ENCODE peak calls at places on chromosome 1, in eight cellular contexts. X is brain microvascular endothelial cell, N is endodermal cell, A is H7, Q is gastrocnemius medialis, L is thoracic aorta, O is upper lobe of right lung, G is transverse colon. B is an unnamed sample.

GRCh38 chr1:65792671-65793358 is at the start of gene PDE4B:
- DNase-seq in G (peak; percentile 24), X (peak; percentile 3), O (peak; percentile 70), N (peak; percentile 83), L (no peak), Q (no peak), A (peak; percentile 79), B (peak; percentile 50)

GRCh38 chr1:248243204-248243603 is 12.0 kb downstream of the OR2M4 start:
- DNase-seq in X (peak; percentile 3), G (no peak), A (peak; percentile 24), N (peak; percentile 56), L (no peak), O (peak; percentile 66), Q (no peak), B (no peak)

GRCh38 chr1:53294557-53294956 is 33.3 kb downstream of the LRP8 start:
- DNase-seq in G (no peak), N (no peak), L (no peak), Q (no peak), A (no peak), O (no peak), X (peak; percentile 46), B (no peak)

GRCh38 chr1:114669562-114670082 is at the start of gene DENND2C:
- DNase-seq in N (no peak), O (no peak), X (no peak), Q (peak; percentile 16), L (no peak), G (no peak), A (peak; percentile 83), B (no peak)

GRCh38 chr1:46725736-46726108 is 6.8 kb upstream of the EFCAB14 start:
- DNase-seq in L (no peak), A (no peak), O (no peak), Q (no peak), G (no peak), N (no peak), X (peak; percentile 4), B (no peak)

GRCh38 chr1:13702425-13703127 is 2.6 kb downstream of the PRDM2 start:
- DNase-seq in N (no peak), L (no peak), X (no peak), O (no peak), G (peak; percentile 42), Q (no peak), A (no peak), B (no peak)

GRCh38 chr1:41274827-41275519 is 32.9 kb upstream of the SCMH1 start:
- DNase-seq in X (no peak), Q (no peak), L (no peak), A (no peak), N (no peak), G (no peak), O (no peak), B (no peak)

GRCh38 chr1:51288578-51288977 is 41.8 kb downstream of the TTC39A start:
- DNase-seq in X (no peak), O (no peak), A (no peak), L (no peak), Q (no peak), G (no peak), N (no peak), B (no peak)

GRCh38 chr1:33311706-33312412 is 9.0 kb downstream of the A3GALT2 start:
- DNase-seq in X (no peak), O (peak; percentile 32), L (no peak), A (no peak), Q (no peak), G (no peak), N (no peak), B (no peak)

DNA sequence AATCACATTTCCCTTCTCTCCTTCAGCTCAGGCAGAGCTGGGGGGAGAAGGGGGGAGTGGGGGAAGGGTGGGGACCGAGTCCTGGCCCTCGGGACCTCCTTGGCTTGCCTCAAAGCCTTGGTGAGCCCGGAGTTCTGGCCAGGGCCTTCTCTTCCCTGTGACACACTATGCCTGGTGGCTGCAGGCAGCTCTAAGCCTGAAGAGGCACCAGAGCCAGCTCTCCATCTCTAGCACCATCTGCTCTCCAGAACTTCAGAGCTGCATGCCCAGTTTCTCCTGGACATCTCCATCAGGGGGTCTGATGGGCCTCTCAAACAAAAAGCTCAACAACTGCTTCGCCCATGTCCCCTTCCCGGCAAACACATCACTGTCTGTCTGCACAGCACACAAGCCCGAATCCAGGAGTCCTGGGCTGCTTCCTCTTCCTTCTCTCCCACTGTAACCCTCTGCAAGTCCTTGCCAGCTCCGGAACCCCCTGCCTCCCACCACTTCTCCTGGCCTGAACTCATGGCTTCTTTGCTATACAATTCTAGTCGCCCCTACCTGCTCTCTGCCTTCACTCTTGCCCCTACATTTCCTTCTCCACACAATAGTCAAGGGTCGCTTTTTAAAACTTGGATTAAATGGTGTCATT is 26.5 kb downstream of the KIAA1614 start:
- DNase-seq in X (no peak), L (no peak), G (no peak), N (no peak), O (no peak), Q (no peak), A (no peak), B (no peak)
- H3K36me3 ChIP-seq in X (no peaks in the 10 kb centered on the region), L (peaks cover 18% of the 10 kb centered on the region), G (no peaks in the 10 kb centered on the region), N (no peaks in the 10 kb centered on the region), O (peaks cover 7% of the 10 kb centered on the region), Q (no peaks in the 10 kb centered on the region), A (no peaks in the 10 kb centered on the region), B (no peaks in the 10 kb centered on the region)

GRCh38 chr1:43834280-43835140 is 99.1 kb upstream of the ARTN start:
- DNase-seq in L (no peak), X (peak; percentile 72), G (no peak), Q (no peak), N (no peak), A (no peak), O (peak; percentile 71), B (peak; percentile 24)
- H3K36me3 ChIP-seq in L (no peaks in the 10 kb centered on the region), X (no peaks in the 10 kb centered on the region), G (no peaks in the 10 kb centered on the region), Q (no peaks in the 10 kb centered on the region), N (no peaks in the 10 kb centered on the region), A (no peaks in the 10 kb centered on the region), O (no peaks in the 10 kb centered on the region), B (peaks cover 13% of the 10 kb centered on the region)

GRCh38 chr1:45660336-45660735 is 26.0 kb downstream of the GPBP1L1 start:
- DNase-seq in Q (no peak), L (no peak), N (no peak), A (no peak), O (no peak), X (no peak), G (no peak), B (no peak)

GRCh38 chr1:45656573-45657226 is 29.6 kb downstream of the GPBP1L1 start:
- DNase-seq in A (no peak), X (no peak), O (no peak), G (no peak), Q (no peak), L (no peak), N (no peak), B (no peak)

GRCh38 chr1:45654540-45655280 is 30.9 kb upstream of the CCDC17 start:
- DNase-seq in G (no peak), N (no peak), L (no peak), Q (no peak), O (no peak), X (no peak), A (no peak), B (no peak)

GRCh38 chr1:45659222-45659621 is 27.1 kb downstream of the GPBP1L1 start:
- DNase-seq in L (no peak), O (no peak), X (no peak), A (no peak), N (no peak), G (no peak), Q (no peak), B (no peak)

DNA sequence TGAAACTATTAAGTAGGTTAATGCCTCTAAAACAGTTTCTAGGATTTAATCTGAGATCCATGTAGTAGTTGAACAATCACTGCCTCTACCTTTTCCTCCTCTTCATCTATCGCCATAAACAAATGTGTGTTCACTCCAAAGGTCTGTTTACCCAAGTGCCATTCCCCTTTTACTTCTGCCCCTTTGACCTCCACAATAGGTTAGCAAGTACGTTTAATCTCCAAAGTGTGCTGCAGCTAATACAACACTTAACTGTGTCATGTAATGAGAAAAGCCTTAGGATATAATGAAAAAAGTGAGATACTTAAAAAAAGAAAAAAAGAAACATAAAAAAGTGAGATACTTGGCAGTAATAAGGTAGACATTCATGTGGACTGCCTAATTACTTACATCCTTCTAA is 28.2 kb downstream of the GPBP1L1 start:
- DNase-seq in L (no peak), X (no peak), A (no peak), O (no peak), G (no peak), N (no peak), Q (no peak), B (no peak)
- H3K36me3 ChIP-seq in L (peaks cover 57% of the 10 kb centered on the region), X (peaks cover 51% of the 10 kb centered on the region), A (peaks cover 38% of the 10 kb centered on the region), O (peaks cover 79% of the 10 kb centered on the region), G (peaks cover 3% of the 10 kb centered on the region), N (peaks cover 77% of the 10 kb centered on the region), Q (no peaks in the 10 kb centered on the region), B (peaks cover 7% of the 10 kb centered on the region)

GRCh38 chr1:222734740-222735139 is 2.3 kb upstream of the FAM177B start:
- DNase-seq in O (no peak), X (no peak), Q (no peak), L (no peak), N (no peak), G (no peak), A (no peak), B (no peak)
- H3K36me3 ChIP-seq in O (peaks cover 60% of the 10 kb centered on the region), X (peaks cover 40% of the 10 kb centered on the region), Q (peaks cover 2% of the 10 kb centered on the region), L (peaks cover 19% of the 10 kb centered on the region), N (peaks cover 43% of the 10 kb centered on the region), G (no peaks in the 10 kb centered on the region), A (peaks cover 5% of the 10 kb centered on the region), B (no peaks in the 10 kb centered on the region)

DNA sequence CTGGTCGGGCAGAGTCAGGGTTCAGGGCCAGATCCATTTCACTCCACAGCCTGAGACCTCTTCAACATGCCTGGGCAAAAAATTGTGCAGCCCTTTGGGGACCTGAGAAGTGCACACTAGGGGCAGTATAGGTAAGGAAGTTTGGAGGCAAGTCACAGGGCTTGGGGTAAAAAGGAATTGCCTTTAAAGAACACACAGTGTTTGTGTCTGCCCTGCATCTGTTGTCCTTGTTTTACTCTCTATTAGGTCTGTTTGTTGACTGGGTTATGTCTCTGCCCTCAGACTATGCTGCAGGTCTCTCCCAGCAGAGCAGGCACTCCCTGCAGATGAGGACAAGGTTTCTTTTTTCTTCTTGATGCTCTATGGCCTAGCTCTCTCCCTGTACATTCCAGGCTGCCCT is 22.0 kb downstream of the LDLRAD2 start:
- DNase-seq in G (no peak), O (no peak), A (no peak), Q (no peak), X (no peak), L (no peak), N (no peak), B (no peak)
- H3K36me3 ChIP-seq in G (no peaks in the 10 kb centered on the region), O (peaks cover 97% of the 10 kb centered on the region), A (peaks cover 30% of the 10 kb centered on the region), Q (no peaks in the 10 kb centered on the region), X (peaks cover 73% of the 10 kb centered on the region), L (peaks cover 95% of the 10 kb centered on the region), N (peaks cover 66% of the 10 kb centered on the region), B (peaks cover 13% of the 10 kb centered on the region)

DNA sequence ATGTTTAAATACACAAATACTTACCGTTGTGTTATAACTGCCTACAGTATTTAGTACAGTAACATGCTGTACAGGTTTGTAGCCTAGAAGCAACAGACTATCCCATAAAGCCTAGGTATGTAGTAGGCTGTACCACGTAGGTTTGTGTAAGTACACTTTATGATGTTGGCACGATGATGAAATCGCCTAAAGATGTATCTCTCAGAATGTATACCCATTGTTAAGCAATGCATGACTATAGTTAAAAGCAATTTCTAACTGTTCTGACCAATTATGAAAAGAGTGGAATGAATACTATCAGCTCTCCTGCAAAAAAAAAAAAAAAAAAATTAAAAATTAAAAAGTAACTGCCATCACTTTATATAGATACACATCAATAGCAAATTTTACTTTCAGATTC is 11.4 kb downstream of the HP1BP3 start:
- DNase-seq in N (no peak), O (no peak), Q (no peak), G (no peak), X (no peak), A (no peak), L (no peak), B (no peak)
- H3K36me3 ChIP-seq in N (peaks cover 92% of the 10 kb centered on the region), O (peaks cover 91% of the 10 kb centered on the region), Q (no peaks in the 10 kb centered on the region), G (peaks cover 2% of the 10 kb centered on the region), X (peaks cover 64% of the 10 kb centered on the region), A (peaks cover 27% of the 10 kb centered on the region), L (peaks cover 29% of the 10 kb centered on the region), B (peaks cover 11% of the 10 kb centered on the region)